ENCODE peak calls at places on chromosomes 6 and 20, in six cellular contexts. J, R, Y, V, F and D are unnamed samples.

GRCh38 chr20:1505361-1505760 is 14.1 kb upstream of the SIRPB2 start:
- DNase-seq in J (no peak), R (no peak), Y (no peak), V (peak; percentile 98), F (no peak), D (no peak)

GRCh38 chr20:53959849-53960585 is 110.4 kb downstream of the BCAS1 start:
- DNase-seq in J (no peak), R (no peak), Y (no peak), V (peak; percentile 27), F (no peak), D (no peak)

GRCh38 chr6:106609699-106610098 is 19.6 kb downstream of the RTN4IP1 start:
- DNase-seq in J (no peak), R (no peak), Y (no peak), V (peak; percentile 44), F (no peak), D (no peak)

GRCh38 chr6:45438849-45439406 is 61.2 kb upstream of the SUPT3H start:
- DNase-seq in J (no peak), R (no peak), Y (no peak), V (peak; percentile 93), F (no peak), D (peak; percentile 14)

GRCh38 chr20:22723659-22724058 is 139.3 kb upstream of the FOXA2 start:
- DNase-seq in J (no peak), R (no peak), Y (no peak), V (peak; percentile 35), F (no peak), D (no peak)

GRCh38 chr20:63980317-63980805 is 571 bp upstream of the PRPF6 start:
- DNase-seq in J (no peak), R (no peak), Y (no peak), V (no peak), F (no peak), D (no peak)

GRCh38 chr6:155645328-155645727 is 189.7 kb upstream of the NOX3 start:
- DNase-seq in J (no peak), R (no peak), Y (no peak), V (peak; percentile 58), F (no peak), D (no peak)

GRCh38 chr20:35702051-35702823 is 3.0 kb downstream of the ROMO1 start:
- DNase-seq in J (peak; percentile 22), R (no peak), Y (no peak), V (no peak), F (no peak), D (no peak)

GRCh38 chr6:34247481-34248197 is 1.2 kb downstream of the SMIM29 start:
- DNase-seq in J (no peak), R (peak; percentile 31), Y (no peak), V (peak; percentile 52), F (no peak), D (no peak)

GRCh38 chr6:133699986-133700385 is 188.9 kb upstream of the TCF21 start:
- DNase-seq in J (no peak), R (no peak), Y (no peak), V (no peak), F (no peak), D (no peak)

GRCh38 chr6:13365320-13365719 is 37.0 kb upstream of the TBC1D7 start:
- DNase-seq in J (no peak), R (no peak), Y (no peak), V (no peak), F (no peak), D (no peak)

DNA sequence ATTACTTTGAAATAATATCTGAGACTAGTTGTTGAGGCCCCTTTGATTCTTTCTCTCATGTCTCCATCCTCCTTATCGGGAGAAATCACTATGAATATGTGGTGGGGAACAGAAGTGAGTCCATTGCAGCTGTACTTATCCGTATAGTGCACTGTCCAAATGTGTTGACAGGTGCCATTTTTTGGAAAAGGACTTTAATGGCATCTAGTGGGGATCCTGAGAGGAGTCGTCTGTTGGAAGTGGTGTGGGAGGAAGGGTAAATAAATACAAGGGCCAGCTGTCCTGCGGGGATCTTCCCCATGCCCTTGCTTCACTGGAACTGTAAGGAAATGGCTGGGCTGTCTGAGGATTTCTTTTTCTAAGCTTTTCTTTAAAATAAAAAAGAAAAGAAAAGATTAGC is 19.4 kb downstream of the TPX2 start:
- DNase-seq in J (no peak), R (no peak), Y (no peak), V (no peak), F (no peak), D (no peak)
- H3K4me1 ChIP-seq in J (no peaks in the 10 kb centered on the region), R (no peaks in the 10 kb centered on the region), Y (no peaks in the 10 kb centered on the region), V (no peaks in the 10 kb centered on the region), F (no peaks in the 10 kb centered on the region), D (no peaks in the 10 kb centered on the region)

GRCh38 chr6:2877057-2877882 is 25.8 kb downstream of the SERPINB9 start:
- DNase-seq in J (no peak), R (peak; percentile 54), Y (no peak), V (peak; percentile 59), F (no peak), D (no peak)

GRCh38 chr6:2876210-2877056 is 26.7 kb downstream of the SERPINB9 start:
- DNase-seq in J (peak; percentile 74), R (peak; percentile 74), Y (peak; percentile 83), V (peak; percentile 68), F (no peak), D (no peak)

GRCh38 chr6:2875840-2876207 is 27.3 kb downstream of the SERPINB9 start:
- DNase-seq in J (peak; percentile 41), R (peak; percentile 64), Y (peak; percentile 65), V (no peak), F (no peak), D (no peak)

GRCh38 chr6:2881358-2881885 is 21.7 kb downstream of the SERPINB9 start:
- DNase-seq in J (no peak), R (no peak), Y (no peak), V (no peak), F (no peak), D (no peak)

DNA sequence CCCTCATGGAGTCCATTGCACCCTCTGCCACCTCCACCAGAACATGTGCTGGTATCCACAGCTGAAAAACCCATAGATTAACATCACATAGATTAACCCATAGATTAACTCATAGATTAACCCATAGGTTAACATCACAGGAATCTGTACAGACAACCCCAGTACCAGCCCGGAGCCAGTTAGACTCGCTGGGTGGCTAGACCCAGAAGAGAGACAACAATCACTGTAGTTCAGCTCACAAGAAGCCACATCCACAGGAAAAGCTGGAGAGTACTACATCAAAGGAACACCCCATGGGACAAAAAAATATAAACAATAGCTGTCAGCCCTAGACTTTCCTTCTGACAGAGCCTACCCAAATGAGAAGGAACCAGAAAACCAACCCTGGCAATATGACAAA is 25.1 kb downstream of the SERPINB9 start:
- DNase-seq in J (no peak), R (no peak), Y (no peak), V (peak; percentile 11), F (no peak), D (no peak)
- H3K4me1 ChIP-seq in J (peaks cover 19% of the 10 kb centered on the region), R (peaks cover 8% of the 10 kb centered on the region), Y (peaks cover 8% of the 10 kb centered on the region), V (peaks cover 21% of the 10 kb centered on the region), F (peaks cover 30% of the 10 kb centered on the region), D (no peaks in the 10 kb centered on the region)

DNA sequence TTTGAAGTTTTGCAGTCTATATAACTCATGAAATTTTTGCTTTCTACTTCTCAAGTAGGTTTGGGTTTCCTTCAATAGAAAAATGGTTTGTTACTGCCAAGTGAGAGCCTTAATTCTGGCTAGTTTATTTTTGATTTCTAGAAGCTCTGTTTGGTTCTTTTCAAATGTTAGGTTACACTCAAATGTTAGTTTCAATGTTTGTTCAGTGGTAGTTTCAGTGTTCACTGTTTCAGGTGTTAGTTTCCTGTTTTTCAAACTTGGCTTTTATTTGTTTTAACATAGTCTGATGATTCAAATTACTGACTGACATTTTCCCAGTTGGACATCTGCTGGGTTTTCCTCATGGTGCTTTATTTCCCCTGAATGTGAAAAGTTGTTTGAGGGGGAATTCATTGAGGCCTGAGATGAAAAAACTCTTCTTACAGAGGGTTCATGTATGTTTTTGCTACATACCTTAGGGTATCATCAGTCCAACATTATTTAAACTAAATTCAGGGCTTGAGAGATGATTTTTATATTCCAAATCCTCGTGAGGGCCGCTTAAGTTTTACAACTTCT is 189.0 kb downstream of the JARID2 start:
- DNase-seq in J (no peak), R (no peak), Y (no peak), V (no peak), F (no peak), D (no peak)
- H3K4me1 ChIP-seq in J (peaks cover 26% of the 10 kb centered on the region), R (no peaks in the 10 kb centered on the region), Y (peaks cover 49% of the 10 kb centered on the region), V (peaks cover 34% of the 10 kb centered on the region), F (peaks cover 40% of the 10 kb centered on the region), D (peaks cover 10% of the 10 kb centered on the region)

GRCh38 chr20:47558699-47559098 is 57.0 kb downstream of the NCOA3 start:
- DNase-seq in J (no peak), R (no peak), Y (no peak), V (no peak), F (no peak), D (no peak)

GRCh38 chr20:47558295-47558694 is 56.6 kb downstream of the NCOA3 start:
- DNase-seq in J (no peak), R (no peak), Y (no peak), V (no peak), F (no peak), D (no peak)

GRCh38 chr20:47559141-47559540 is 57.5 kb downstream of the NCOA3 start:
- DNase-seq in J (no peak), R (no peak), Y (no peak), V (no peak), F (no peak), D (no peak)

GRCh38 chr20:47561175-47561574 is 59.5 kb downstream of the NCOA3 start:
- DNase-seq in J (no peak), R (no peak), Y (no peak), V (no peak), F (no peak), D (no peak)

GRCh38 chr20:47561603-47562583 is 60.2 kb downstream of the NCOA3 start:
- DNase-seq in J (no peak), R (no peak), Y (no peak), V (no peak), F (no peak), D (no peak)
- H3K4me1 ChIP-seq in J (peaks cover 23% of the 10 kb centered on the region), R (no peaks in the 10 kb centered on the region), Y (peaks cover 78% of the 10 kb centered on the region), V (peaks cover 13% of the 10 kb centered on the region), F (peaks cover 49% of the 10 kb centered on the region), D (no peaks in the 10 kb centered on the region)

GRCh38 chr20:44592366-44592765 is 10.0 kb downstream of the PKIG start:
- DNase-seq in J (no peak), R (no peak), Y (no peak), V (no peak), F (no peak), D (no peak)

GRCh38 chr20:44593721-44594120 is 11.3 kb downstream of the PKIG start:
- DNase-seq in J (no peak), R (no peak), Y (no peak), V (peak; percentile 16), F (no peak), D (no peak)

GRCh38 chr20:44594730-44595129 is 12.4 kb downstream of the PKIG start:
- DNase-seq in J (no peak), R (no peak), Y (peak; percentile 66), V (peak; percentile 46), F (no peak), D (no peak)

GRCh38 chr20:44589522-44589921 is 7.1 kb downstream of the PKIG start:
- DNase-seq in J (no peak), R (no peak), Y (no peak), V (no peak), F (no peak), D (no peak)

GRCh38 chr20:44590980-44591778 is 8.8 kb downstream of the PKIG start:
- DNase-seq in J (no peak), R (no peak), Y (no peak), V (no peak), F (no peak), D (no peak)
- H3K4me1 ChIP-seq in J (peaks cover 12% of the 10 kb centered on the region), R (no peaks in the 10 kb centered on the region), Y (peaks cover 56% of the 10 kb centered on the region), V (peaks cover 26% of the 10 kb centered on the region), F (peaks cover 22% of the 10 kb centered on the region), D (no peaks in the 10 kb centered on the region)